ENCODE peak calls at places on chromosomes 2 and 18, in four cellular contexts. F, P, A and B are unnamed samples.

GRCh38 chr2:163600801-163601200 is 135.0 kb downstream of the FIGN start:
- DNase-seq in F (no peak), P (no peak), A (no peak), B (no peak)

GRCh38 chr18:28684746-28685145 is 507.8 kb upstream of the CDH2 start:
- DNase-seq in F (no peak), P (no peak), A (no peak), B (no peak)

GRCh38 chr2:65604246-65604645 is 171.8 kb upstream of the SPRED2 start:
- DNase-seq in F (no peak), P (peak), A (no peak), B (no peak)

GRCh38 chr2:45889053-45889452 is 237.6 kb downstream of the PRKCE start:
- DNase-seq in F (no peak), P (peak), A (no peak), B (no peak)

GRCh38 chr2:240603081-240603835 is 16.7 kb downstream of the CAPN10 start:
- DNase-seq in F (no peak), P (no peak), A (no peak), B (no peak)

GRCh38 chr18:79644006-79644665 is 35.5 kb upstream of the CTDP1 start:
- DNase-seq in F (peak), P (peak), A (peak), B (peak)

GRCh38 chr2:119721462-119721861 is 38.3 kb upstream of the PTPN4 start:
- DNase-seq in F (no peak), P (no peak), A (no peak), B (no peak)

GRCh38 chr2:112340416-112340815 is 65.0 kb downstream of the ZC3H6 start:
- DNase-seq in F (no peak), P (no peak), A (no peak), B (no peak)

GRCh38 chr2:63679252-63679850 is 90.6 kb downstream of the MDH1 start:
- DNase-seq in F (no peak), P (no peak), A (no peak), B (no peak)

GRCh38 chr2:119678021-119678656 is 862 bp upstream of the TMEM177 start:
- DNase-seq in F (peak), P (no peak), A (no peak), B (peak)

GRCh38 chr2:68832161-68832869 is 38.9 kb downstream of the BMP10 start:
- DNase-seq in F (peak), P (peak), A (peak), B (no peak)

GRCh38 chr2:115075800-115076199 is 633.4 kb downstream of the DPP10 start:
- DNase-seq in F (no peak), P (no peak), A (no peak), B (no peak)

GRCh38 chr2:111117666-111118454 is 2.9 kb upstream of the BCL2L11 start:
- DNase-seq in F (no peak), P (peak), A (no peak), B (peak)

DNA sequence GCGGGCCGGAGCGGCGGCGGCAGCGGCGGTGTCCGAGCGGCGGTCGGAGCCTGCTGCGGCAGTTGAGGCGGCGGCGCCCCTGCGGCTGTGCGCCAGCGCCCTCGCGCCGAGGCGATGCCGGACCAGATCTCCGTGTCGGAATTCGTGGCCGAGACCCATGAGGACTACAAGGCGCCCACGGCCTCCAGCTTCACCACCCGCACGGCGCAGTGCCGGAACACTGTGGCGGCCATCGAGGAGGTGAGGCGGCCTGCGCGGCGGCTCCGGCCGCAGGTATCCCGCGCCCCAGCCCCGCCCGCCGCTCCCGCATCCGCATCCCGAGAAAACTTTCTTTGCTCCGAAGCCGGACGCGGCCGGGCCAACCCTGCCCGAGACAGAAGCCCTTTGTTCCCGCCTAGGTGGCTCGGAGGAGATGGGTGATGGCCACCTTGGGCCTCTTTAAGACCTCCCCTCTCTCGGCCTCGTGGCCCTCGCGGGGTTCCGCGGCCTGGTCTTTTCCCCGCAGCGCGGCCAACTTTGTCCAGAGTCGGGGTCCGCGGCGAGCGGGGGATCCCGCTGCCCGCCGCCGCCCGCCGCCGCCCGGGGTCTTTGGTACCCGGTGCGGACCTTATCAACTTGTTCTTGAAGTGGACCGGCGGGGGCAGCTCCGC is 504 bp downstream of the ASAP2 start:
- DNase-seq in F (no peak), P (peak), A (no peak), B (no peak)
- H3K4me3 ChIP-seq in F (no peak), P (peak), A (peak), B (no peak)

DNA sequence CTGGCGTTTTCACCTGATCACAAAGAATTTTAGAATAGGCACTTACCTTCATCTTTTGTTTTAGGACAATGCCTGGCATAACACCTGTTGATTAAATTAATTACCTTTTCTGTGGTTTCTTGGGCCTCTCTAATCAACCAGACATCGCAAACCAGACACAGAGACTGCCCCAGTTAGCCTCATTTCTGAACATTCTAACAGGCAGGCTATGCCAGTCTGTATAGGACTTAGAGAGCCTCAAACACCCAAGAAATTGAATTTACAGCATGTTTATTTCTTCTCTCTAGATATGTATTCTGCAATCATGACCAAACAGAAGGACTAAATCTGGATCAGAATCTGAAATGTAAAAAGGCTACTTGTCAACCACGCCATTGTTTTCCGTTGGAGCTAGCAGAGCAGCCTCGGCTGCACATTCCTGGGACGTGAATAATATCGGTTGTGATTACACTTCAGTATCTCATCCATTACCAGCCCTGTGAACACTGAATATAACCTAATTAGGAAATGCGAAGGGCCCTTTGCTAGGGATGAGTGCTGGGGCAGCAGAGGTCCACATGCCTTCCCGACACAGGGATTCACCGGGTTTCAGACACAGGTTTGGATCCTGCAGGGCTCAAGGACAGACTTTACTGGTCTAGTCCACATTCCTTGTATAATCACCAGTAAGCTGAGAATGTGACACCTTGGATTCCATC is 17.5 kb upstream of the CDC42EP3 start:
- DNase-seq in F (no peak), P (peak), A (no peak), B (no peak)
- H3K27ac ChIP-seq in F (no peak), P (peak), A (peak), B (no peak)

DNA sequence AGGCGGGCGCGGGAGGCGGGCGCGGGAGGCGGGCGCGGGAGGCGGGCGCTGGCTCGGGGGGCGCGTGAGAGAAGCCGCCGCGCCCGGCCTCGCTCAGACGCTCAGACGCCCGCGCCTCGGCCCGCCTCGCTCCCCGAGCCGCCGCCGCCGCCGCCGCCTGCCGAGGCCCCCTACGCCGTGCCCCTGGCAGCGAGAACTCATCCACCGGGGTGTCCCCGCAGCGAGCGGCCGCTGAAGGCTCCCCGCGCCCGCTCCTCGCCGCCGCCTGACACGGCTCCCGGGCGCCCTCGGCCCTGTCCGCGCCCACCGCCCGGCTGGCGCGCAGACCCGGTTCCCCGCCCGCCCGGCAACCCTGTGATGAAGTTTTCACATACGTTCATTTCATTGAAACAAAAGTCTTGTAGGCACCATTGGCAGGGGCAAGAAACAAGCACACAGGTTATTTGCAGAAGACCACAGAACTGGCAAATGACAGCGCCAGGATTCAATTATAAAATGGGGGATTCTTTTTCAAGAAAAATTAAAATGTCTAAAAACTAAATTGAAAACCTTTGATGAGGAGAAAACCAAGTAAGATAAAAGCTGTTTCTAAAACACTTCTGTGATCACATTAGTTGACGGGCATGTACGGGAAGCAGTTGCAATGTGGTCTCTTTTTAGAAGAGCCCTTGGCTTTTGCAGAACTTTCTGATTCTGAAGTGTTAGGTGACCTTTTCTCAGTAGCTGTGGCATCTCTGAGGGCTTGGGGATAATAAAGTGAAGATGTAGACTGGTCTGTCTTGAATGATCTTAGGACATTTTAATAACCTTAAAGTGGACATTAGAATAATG is 50.5 kb upstream of the TUBA3D start:
- DNase-seq in F (no peak), P (no peak), A (no peak), B (no peak)
- H3K4me3 ChIP-seq in F (no peak), P (no peak), A (no peak), B (no peak)

GRCh38 chr2:59756145-59756544 is 797.3 kb downstream of the BCL11A start:
- DNase-seq in F (no peak), P (no peak), A (no peak), B (no peak)
- H3K27ac ChIP-seq in F (no peak), P (no peak), A (no peak), B (no peak)

GRCh38 chr18:48409591-48410094 is 460 bp upstream of the ZBTB7C start:
- DNase-seq in F (no peak), P (no peak), A (no peak), B (no peak)
- H3K4me3 ChIP-seq in F (no peak), P (peak), A (peak), B (peak)

GRCh38 chr2:47167149-47167548 is 12.0 kb upstream of the STPG4 start:
- DNase-seq in F (no peak), P (no peak), A (no peak), B (no peak)
- H3K27ac ChIP-seq in F (no peak), P (no peak), A (no peak), B (no peak)

GRCh38 chr2:148887349-148888002 is 12.4 kb downstream of the KIF5C start:
- DNase-seq in F (no peak), P (no peak), A (no peak), B (peak)
- H3K4me3 ChIP-seq in F (peak), P (peak), A (no peak), B (peak)